ENCODE peak calls at places on chromosomes 5 and 9, in seven cellular contexts. X is mammary epithelial cell, R is GM23248, B is neural progenitor cell, Z is endothelial cell of umbilical vein, T is fibroblast of lung, L is PC-9. A is an unnamed sample. For H3K27me3 and H4K20me1, the result is how much of the 10 kb centered on the place peaks cover.

GRCh38 chr5:176812269-176813259 is 2.2 kb downstream of the UNC5A start:
- DNase-seq in X (no peak), R (peak), B (peak), Z (peak), T (no peak), L (peak), A (peak)

GRCh38 chr5:159211712-159212111 is 2.4 kb upstream of the RNF145 start:
- DNase-seq in X (no peak), R (no peak), B (no peak), Z (no peak), T (no peak), L (no peak), A (no peak)

GRCh38 chr5:115470921-115471320 is 73.7 kb downstream of the FEM1C start:
- DNase-seq in X (peak), R (peak), B (no peak), Z (no peak), T (no peak), L (no peak), A (no peak)

GRCh38 chr9:79353856-79354520 is 217.8 kb upstream of the TLE4 start:
- DNase-seq in X (no peak), R (peak), B (no peak), Z (peak), T (peak), L (no peak), A (no peak)

GRCh38 chr5:138275379-138275782 is 960 bp upstream of the GFRA3 start:
- DNase-seq in X (no peak), R (no peak), B (no peak), Z (no peak), T (no peak), L (no peak), A (peak)

GRCh38 chr9:74443036-74443750 is 53.9 kb upstream of the RORB start:
- DNase-seq in X (peak), R (peak), B (no peak), Z (no peak), T (no peak), L (no peak), A (no peak)

GRCh38 chr9:131651599-131651998 is 88.3 kb downstream of the RAPGEF1 start:
- DNase-seq in X (peak), R (peak), B (no peak), Z (no peak), T (peak), L (no peak), A (no peak)

GRCh38 chr5:116451905-116452450 is 122.6 kb downstream of the SEMA6A start:
- DNase-seq in X (peak), R (peak), B (no peak), Z (no peak), T (no peak), L (no peak), A (no peak)

GRCh38 chr9:127175764-127176163 is 53.3 kb upstream of the ANGPTL2 start:
- DNase-seq in X (no peak), R (no peak), B (no peak), Z (no peak), T (no peak), L (no peak), A (no peak)

GRCh38 chr9:115373000-115373709 is 255.2 kb upstream of the TNC start:
- DNase-seq in X (peak), R (peak), B (no peak), Z (no peak), T (peak), L (peak), A (peak)

GRCh38 chr5:175654807-175655206 is 3.1 kb upstream of the HRH2 start:
- DNase-seq in X (no peak), R (no peak), B (no peak), Z (no peak), T (no peak), L (no peak), A (no peak)

GRCh38 chr9:114745108-114745848 is 60.6 kb downstream of the TNFSF15 start:
- DNase-seq in X (no peak), R (peak), B (no peak), Z (peak), T (peak), L (no peak), A (no peak)

GRCh38 chr9:134323741-134324358 is 2.4 kb upstream of the RXRA start:
- DNase-seq in X (peak), R (peak), B (no peak), Z (no peak), T (no peak), L (peak), A (no peak)

GRCh38 chr9:123225995-123226394 is 42.4 kb downstream of the STRBP start:
- DNase-seq in X (peak), R (peak), B (no peak), Z (no peak), T (peak), L (no peak), A (no peak)

GRCh38 chr9:136619742-136620440 is 42.8 kb upstream of the EGFL7 start:
- DNase-seq in X (no peak), R (no peak), B (no peak), Z (no peak), T (peak), L (no peak), A (peak)

GRCh38 chr9:121353246-121353975 is 16.6 kb downstream of the STOM start:
- DNase-seq in X (no peak), R (no peak), B (no peak), Z (no peak), T (no peak), L (no peak), A (no peak)

GRCh38 chr5:143315929-143316328 is 87.6 kb downstream of the NR3C1 start:
- DNase-seq in X (no peak), R (peak), B (peak), Z (no peak), T (no peak), L (no peak), A (no peak)

GRCh38 chr5:134510970-134511795 is 14.3 kb upstream of the JADE2 start:
- DNase-seq in X (peak), R (peak), B (no peak), Z (peak), T (no peak), L (peak), A (peak)

GRCh38 chr9:92749071-92749933 is 15.3 kb downstream of the BICD2 start:
- DNase-seq in X (no peak), R (no peak), B (no peak), Z (no peak), T (peak), L (no peak), A (no peak)

GRCh38 chr9:92749934-92750315 is 14.7 kb downstream of the BICD2 start:
- DNase-seq in X (no peak), R (no peak), B (no peak), Z (no peak), T (peak), L (no peak), A (no peak)

GRCh38 chr9:92747459-92748232 is 17.0 kb downstream of the BICD2 start:
- DNase-seq in X (peak), R (peak), B (no peak), Z (peak), T (no peak), L (peak), A (no peak)

GRCh38 chr9:92746567-92747458 is 17.8 kb downstream of the BICD2 start:
- DNase-seq in X (no peak), R (peak), B (no peak), Z (peak), T (no peak), L (peak), A (no peak)

DNA sequence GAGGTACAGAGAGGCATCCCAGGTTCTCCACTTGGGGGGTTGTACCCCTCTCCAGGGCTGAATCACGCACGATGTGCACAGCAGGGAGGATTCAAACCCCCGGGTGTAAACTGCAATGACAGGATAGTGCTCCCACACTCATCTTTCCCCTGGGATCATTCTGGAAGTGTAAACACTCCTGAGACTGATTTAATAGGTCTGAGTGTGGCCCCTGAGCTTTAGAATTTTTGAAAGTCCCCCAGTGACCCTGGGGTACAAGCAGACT is 16.5 kb downstream of the BICD2 start:
- DNase-seq in X (no peak), R (no peak), B (no peak), Z (no peak), T (no peak), L (no peak), A (no peak)
- H3K4me3 ChIP-seq in X (no peak), R (no peak), B (no peak), Z (no peak), T (no peak), L (no peak), A (no peak)

GRCh38 chr9:126123927-126124326 is 202.7 kb upstream of the MVB12B start:
- DNase-seq in X (no peak), R (no peak), B (no peak), Z (no peak), T (no peak), L (no peak), A (peak)
- H3K27me3 ChIP-seq in X (under half), R (under half), B (under half), Z (under half), T (under half), L (half or more), A (under half)

DNA sequence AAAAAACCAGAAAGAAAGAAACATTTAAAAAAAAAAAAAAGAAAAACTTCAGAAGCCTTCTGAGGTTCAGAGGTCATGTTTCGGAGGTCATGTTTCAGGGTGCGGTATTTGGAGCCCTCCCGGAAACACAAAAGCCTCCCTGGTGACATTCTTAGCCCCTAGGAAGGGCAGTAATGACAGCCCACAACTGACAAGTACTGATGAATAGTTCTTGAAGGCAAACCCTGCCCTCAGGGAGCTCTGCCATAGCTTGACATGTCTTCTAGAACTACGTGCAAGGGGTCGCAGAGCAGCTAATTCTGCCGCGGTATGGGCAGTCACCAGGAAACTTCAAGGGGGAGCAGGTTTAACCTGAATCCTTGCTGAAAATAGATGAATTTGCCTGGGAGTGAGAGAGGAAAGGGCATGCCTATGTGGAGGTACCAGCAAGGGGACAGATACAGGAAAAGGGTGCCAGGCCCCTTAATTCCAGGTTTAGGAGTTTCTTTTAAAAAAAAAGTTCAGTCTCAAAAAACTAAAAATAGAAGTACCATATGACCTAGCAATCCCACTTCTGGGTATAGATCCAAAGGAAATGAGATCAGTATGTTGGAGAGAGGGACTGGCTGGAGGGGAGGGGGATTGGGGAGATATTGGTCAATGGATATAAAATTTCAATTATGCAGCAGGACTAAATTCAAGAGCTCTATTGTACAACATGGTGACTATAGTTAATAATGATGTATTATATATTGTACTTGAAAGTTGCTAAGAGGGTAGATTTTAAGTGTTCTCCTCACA is 98.4 kb downstream of the C9orf152 start:
- DNase-seq in X (no peak), R (no peak), B (peak), Z (no peak), T (peak), L (peak), A (no peak)
- H4K20me1 ChIP-seq in X (under half), R (under half), B (half or more), Z (under half), T (under half), L (under half), A (under half)

GRCh38 chr5:32505718-32506117 is 61.2 kb upstream of the ZFR start:
- DNase-seq in X (peak), R (peak), B (peak), Z (no peak), T (peak), L (no peak), A (peak)
- H3K4me3 ChIP-seq in X (no peak), R (peak), B (peak), Z (no peak), T (no peak), L (no peak), A (no peak)

A was measured in hepatocyte.